ENCODE peak calls at places on chromosomes 5 and 9, in four cellular contexts. F is A549, K is HCT116, O is heart left ventricle. Q is an unnamed sample.

GRCh38 chr5:180599590-180599914 is 8.3 kb upstream of the SCGB3A1 start:
- DNase-seq in O (no peak), F (no peak), K (no peak), Q (no peak)

GRCh38 chr9:87836951-87837715 is 45.5 kb upstream of the SPATA31E1 start:
- DNase-seq in O (no peak), K (no peak), F (no peak), Q (no peak)

GRCh38 chr9:91127653-91128052 is 234.1 kb downstream of the AUH start:
- DNase-seq in K (no peak), F (no peak), O (no peak), Q (no peak)

GRCh38 chr9:87725356-87725899 is 491 bp upstream of the CTSL start:
- DNase-seq in F (peak; percentile 42), O (peak; percentile 48), K (no peak), Q (peak; percentile 7)

GRCh38 chr9:92642041-92642451 is 27.9 kb downstream of the IPPK start:
- DNase-seq in K (no peak), F (no peak), O (no peak), Q (no peak)

GRCh38 chr5:72125931-72126620 is 18.8 kb downstream of the MAP1B start:
- DNase-seq in O (no peak), K (no peak), F (no peak), Q (no peak)

GRCh38 chr5:141564216-141564692 is 54.5 kb downstream of the DIAPH1 start:
- DNase-seq in K (peak; percentile 95), F (peak; percentile 50), O (peak; percentile 51), Q (peak; percentile 67)

GRCh38 chr5:14146725-14147124 is 3.6 kb downstream of the TRIO start:
- DNase-seq in O (no peak), K (no peak), F (no peak), Q (no peak)

GRCh38 chr9:88738708-88739107 is 203.7 kb downstream of the NXNL2 start:
- DNase-seq in F (no peak), O (no peak), K (no peak), Q (no peak)

DNA sequence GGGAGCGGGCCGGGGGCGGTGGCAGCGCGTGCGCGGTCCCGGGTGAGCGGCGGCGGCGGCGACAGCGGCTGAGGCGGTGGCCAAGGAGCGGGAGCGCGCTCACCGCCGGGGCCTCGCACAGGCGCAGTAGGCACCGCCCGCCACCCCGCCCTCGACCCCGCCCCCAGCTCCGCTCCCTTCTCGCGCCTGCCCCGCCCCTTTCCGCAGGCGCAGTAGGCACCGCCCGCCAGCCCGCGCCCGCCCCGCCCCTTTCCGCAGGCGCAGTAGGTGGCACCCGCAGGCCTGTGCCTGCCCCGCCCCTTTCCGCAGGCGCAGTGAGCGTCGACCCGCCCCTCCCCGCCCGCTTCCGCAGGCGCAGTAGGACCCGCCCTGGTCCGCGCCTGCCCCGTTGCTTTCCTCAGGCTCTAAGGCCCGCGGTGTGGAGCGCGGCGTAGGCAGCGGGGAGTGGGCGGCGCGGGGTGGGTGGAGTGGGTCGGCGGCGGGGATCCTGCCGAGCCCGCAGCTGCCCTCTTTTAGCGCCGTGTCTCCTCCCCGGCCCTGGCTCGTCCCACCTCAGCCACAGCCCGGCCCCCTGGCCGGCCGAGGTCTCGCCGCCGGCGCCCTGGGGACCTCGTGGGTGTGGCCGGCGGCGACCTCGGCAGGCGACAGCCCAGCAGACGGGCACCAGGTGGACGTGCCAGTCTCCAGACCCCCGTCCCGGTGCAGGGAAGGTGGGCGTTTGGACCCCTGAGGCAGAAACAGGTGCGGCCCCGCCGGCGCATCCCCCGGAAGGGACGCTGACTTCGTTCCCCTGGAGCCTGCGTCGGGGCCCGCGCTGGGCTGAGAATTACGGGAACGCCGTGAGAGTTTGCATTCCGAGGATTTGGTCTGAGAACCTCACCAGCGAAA is at the start of gene CAMSAP1:
- DNase-seq in O (peak; percentile 96), F (peak; percentile 83), K (peak; percentile 74), Q (peak; percentile 92)
- TF ChIP-seq POLR2A in O (peak; percentile 83), F (peak; percentile 77), K (peak; percentile 27), Q (no peak)

DNA sequence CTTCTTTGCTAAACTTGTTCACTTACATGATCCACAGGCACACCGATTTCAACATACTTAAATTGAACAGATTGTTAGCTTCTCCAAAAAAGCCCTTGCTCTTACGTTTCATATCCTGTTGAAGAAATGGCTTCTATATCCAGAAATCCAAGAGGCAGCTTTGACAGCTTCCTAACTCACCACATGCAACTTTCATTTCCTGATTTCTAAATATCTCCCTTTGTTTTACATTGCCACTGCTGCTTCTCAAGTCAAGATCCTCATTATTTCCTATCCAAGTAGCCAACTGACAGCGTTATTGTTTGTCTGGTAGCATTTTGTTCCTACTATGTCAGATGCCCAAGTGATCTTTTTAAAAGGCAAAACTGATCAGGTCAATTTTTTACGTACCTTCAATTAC is 913.2 kb upstream of the TYRP1 start:
- DNase-seq in F (no peak), O (no peak), K (no peak), Q (no peak)
- TF ChIP-seq CTCF in F (no peak), O (no peak), K (no peak), Q (no peak)

GRCh38 chr5:61752588-61752987 is 420.5 kb downstream of the ZSWIM6 start:
- DNase-seq in F (no peak), K (no peak), O (no peak), Q (no peak)

GRCh38 chr5:61758711-61759110 is 426.7 kb downstream of the ZSWIM6 start:
- DNase-seq in K (no peak), O (no peak), F (no peak), Q (peak; percentile 37)

GRCh38 chr5:61755726-61756125 is 423.7 kb downstream of the ZSWIM6 start:
- DNase-seq in K (no peak), O (no peak), F (no peak), Q (no peak)

GRCh38 chr5:61754792-61755191 is 422.7 kb downstream of the ZSWIM6 start:
- DNase-seq in F (no peak), K (no peak), O (no peak), Q (no peak)
- H3K4me3 ChIP-seq in F (no peak overlapping the region), K (no peak overlapping the region), O (no peak overlapping the region), Q (no peak overlapping the region)

GRCh38 chr5:96931605-96932004 is 4.3 kb upstream of the LNPEP start:
- DNase-seq in F (no peak), O (no peak), K (no peak), Q (no peak)
- TF ChIP-seq POLR2A in F (no peak), O (no peak), K (no peak), Q (no peak)

DNA sequence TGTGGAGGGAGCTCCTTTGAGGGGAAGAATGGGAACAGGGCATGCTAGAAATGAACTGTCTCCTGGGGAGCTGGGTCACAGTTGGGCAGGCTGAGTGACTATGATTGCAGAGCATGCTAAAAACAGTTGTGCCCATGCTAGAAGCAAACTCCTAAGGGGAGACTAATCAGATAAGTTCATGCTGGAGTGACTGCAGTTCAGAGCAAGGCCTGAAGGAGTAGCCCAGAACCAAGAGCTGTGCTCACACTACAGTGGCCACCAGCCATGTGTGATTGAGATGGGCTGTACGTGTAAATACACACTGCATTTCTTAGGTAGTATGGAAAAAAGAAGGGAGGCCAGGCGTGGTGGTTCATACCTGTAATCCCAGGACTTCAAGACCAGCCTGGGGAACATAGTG is 10.3 kb upstream of the AK1 start:
- DNase-seq in F (no peak), O (no peak), K (no peak), Q (peak; percentile 45)
- TF ChIP-seq CTCF in F (no peak), O (no peak), K (no peak), Q (peak; percentile 54)

GRCh38 chr5:177366528-177367322 is 9.0 kb downstream of the RGS14 start:
- DNase-seq in K (no peak), F (no peak), O (peak; percentile 91), Q (peak; percentile 96)
- H3K4me3 ChIP-seq in K (no peak overlapping the region), F (no peak overlapping the region), O (peak overlapping the region; percentile 65), Q (no peak overlapping the region)

Q was measured in thyroid gland.